ENCODE peak calls at places on chromosomes 6 and 20, in seven cellular contexts. Z, E, S, X, J, T and Q are unnamed samples.

GRCh38 chr6:4687989-4688947 is 87.9 kb upstream of the CDYL start:
- DNase-seq in Z (peak; percentile 53), E (peak; percentile 66), S (no peak), X (peak; percentile 83), J (no peak), T (no peak), Q (no peak)

GRCh38 chr6:117677553-117678131 is 2.4 kb downstream of the NUS1 start:
- DNase-seq in Z (no peak), E (peak; percentile 29), S (no peak), X (peak; percentile 25), J (no peak), T (no peak), Q (no peak)

GRCh38 chr6:26613717-26614683 is 17.2 kb downstream of the ABT1 start:
- DNase-seq in Z (no peak), E (no peak), S (no peak), X (no peak), J (no peak), T (no peak), Q (peak; percentile 52)

GRCh38 chr6:105798057-105798456 is 288.1 kb upstream of the PRDM1 start:
- DNase-seq in Z (no peak), E (no peak), S (no peak), X (no peak), J (no peak), T (no peak), Q (no peak)

GRCh38 chr6:110323004-110323657 is 35.0 kb downstream of the METTL24 start:
- DNase-seq in Z (no peak), E (no peak), S (no peak), X (no peak), J (no peak), T (no peak), Q (no peak)

GRCh38 chr6:110284877-110285276 is 73.3 kb downstream of the METTL24 start:
- DNase-seq in Z (no peak), E (no peak), S (no peak), X (no peak), J (no peak), T (no peak), Q (peak; percentile 15)

GRCh38 chr20:15075586-15075985 is 738.2 kb upstream of the FLRT3 start:
- DNase-seq in Z (no peak), E (no peak), S (no peak), X (no peak), J (no peak), T (no peak), Q (no peak)

GRCh38 chr20:35146299-35146921 is 726 bp downstream of the EDEM2 start:
- DNase-seq in Z (no peak), E (peak; percentile 54), S (no peak), X (no peak), J (no peak), T (peak; percentile 56), Q (peak; percentile 71)

GRCh38 chr6:88349511-88349910 is 183.4 kb upstream of the CNR1 start:
- DNase-seq in Z (no peak), E (no peak), S (no peak), X (no peak), J (no peak), T (no peak), Q (no peak)

GRCh38 chr20:46350986-46351267 is 42.6 kb upstream of the CDH22 start:
- DNase-seq in Z (no peak), E (no peak), S (no peak), X (no peak), J (no peak), T (no peak), Q (no peak)

GRCh38 chr6:134402372-134402984 is 84.6 kb upstream of the SGK1 start:
- DNase-seq in Z (no peak), E (no peak), S (no peak), X (no peak), J (no peak), T (no peak), Q (no peak)
- TF ChIP-seq SIN3A in Z (no peak), E (no peak), S (no peak), X (no peak), J (no peak), T (no peak), Q (no peak)

DNA sequence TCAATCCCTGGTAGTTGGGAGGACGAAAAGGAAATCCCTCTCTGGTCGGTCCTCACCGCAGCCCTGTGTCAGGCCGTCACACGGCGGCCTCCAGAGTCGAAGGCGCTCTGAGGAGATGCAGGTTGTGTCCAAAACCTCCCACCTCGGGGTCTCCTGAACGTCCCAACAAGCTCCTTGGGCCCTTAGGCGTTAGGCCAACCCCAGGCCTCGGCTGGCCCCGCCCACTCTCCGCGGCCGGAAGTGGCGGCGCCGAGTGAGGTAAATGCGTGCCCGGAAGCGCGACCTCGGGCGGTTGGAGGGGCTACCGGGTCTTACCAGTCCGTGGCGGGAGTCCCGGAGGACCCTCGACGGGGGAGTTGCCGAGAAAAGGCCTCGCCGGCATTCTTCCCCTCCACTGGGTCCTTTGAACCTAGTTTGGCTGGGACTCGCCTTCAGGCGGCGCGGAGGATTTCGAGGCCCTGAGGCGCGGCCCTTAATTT is at the start of gene TDRD6:
- DNase-seq in Z (no peak), E (peak; percentile 45), S (no peak), X (no peak), J (no peak), T (no peak), Q (peak; percentile 12)
- TF ChIP-seq SIN3A in Z (no peak), E (no peak), S (no peak), X (no peak), J (no peak), T (no peak), Q (no peak)

DNA sequence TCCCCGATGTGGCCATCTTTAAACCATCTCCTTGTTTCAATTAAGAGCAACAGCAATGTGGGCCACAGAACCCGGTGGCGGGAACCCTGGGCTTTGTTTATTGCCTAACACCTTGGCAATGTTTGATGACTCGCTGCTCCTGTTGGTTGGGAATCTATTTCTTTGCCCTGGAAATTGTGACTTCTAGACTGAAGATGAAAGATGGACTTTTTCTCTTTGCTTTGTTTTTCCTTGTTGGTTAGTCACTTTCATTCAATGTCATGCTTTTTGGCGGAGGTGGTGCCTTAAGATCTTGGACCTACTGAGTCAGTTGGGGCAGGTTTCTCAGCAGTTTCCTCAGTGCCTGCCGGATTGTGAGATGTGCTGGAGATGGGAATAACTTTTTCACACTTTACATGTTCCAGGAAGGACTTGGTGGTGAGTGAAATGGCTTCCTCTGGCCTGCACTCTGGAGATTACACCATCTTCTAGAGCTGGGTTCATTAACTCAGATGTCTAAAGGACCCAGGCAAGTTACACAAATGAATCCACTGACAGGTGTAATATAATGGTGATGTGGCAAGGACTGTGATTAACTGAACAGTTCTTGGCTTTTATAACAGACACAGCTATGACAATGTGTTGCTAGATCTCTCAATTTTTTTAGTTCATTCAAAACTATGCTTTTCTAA is 56.3 kb downstream of the TSHZ2 start:
- DNase-seq in Z (no peak), E (no peak), S (no peak), X (no peak), J (no peak), T (no peak), Q (no peak)
- TF ChIP-seq SIN3A in Z (no peak), E (no peak), S (no peak), X (no peak), J (no peak), T (no peak), Q (no peak)

DNA sequence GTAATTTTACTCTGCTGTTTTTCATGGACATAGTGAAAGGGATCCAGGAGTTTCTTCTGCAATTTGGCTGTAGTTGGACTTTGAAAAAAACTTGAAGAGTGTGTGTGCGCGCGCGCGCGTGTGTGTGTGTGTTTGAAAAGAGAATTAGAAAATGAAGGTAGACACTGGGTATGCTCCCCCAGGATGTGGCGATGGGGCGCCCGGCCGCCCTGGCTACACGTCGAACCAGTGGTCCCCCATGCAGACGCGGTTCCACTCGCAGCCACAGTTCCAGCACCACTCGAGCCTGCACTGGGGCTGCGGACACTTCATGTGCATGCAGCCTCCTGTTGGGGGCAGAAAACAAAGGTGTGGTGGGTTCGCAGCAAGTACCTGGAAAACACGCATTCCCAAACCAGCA is 76.0 kb upstream of the AGPAT4 start:
- DNase-seq in Z (no peak), E (no peak), S (no peak), X (no peak), J (no peak), T (no peak), Q (no peak)
- TF ChIP-seq SIN3A in Z (no peak), E (no peak), S (no peak), X (no peak), J (no peak), T (no peak), Q (no peak)

DNA sequence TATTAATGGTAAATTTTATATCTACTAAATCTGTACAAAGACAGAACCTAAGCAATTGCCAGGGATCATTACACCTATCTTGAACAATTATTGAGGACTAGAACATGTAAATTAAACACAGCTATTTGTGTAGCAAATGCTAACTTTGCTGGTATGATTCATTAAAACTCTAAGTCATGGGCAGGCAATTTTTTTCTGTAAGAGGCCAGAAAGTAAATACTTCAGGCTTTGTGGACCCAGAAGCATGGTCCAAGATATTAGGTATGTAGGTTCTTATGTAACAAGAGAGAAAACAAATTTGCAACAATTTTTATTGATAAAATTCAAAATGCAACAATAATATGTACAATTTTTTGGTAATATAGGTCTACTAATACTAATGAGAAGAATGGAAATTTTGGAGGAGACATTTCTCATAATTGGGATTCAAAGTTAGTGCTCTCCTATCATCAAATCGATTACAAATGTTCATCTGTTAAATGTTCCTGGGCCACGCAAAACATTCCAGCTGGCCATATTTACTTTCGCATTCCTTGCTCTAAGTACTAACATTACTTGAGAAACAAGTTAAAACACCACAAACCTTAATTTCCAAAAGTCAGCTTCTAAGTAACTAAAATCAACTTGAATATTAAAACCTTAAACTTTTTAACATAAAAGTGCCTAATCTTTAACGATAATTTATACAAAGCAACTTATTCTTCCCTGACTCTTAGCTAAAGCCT is 4.3 kb downstream of the TMEM30A start:
- DNase-seq in Z (no peak), E (no peak), S (no peak), X (no peak), J (no peak), T (no peak), Q (no peak)
- TF ChIP-seq SIN3A in Z (no peak), E (no peak), S (no peak), X (no peak), J (no peak), T (no peak), Q (no peak)

GRCh38 chr20:61674051-61674450 is 391.6 kb downstream of the TAF4 start:
- DNase-seq in Z (no peak), E (no peak), S (no peak), X (no peak), J (no peak), T (no peak), Q (no peak)

GRCh38 chr20:61670274-61670673 is 395.4 kb downstream of the TAF4 start:
- DNase-seq in Z (no peak), E (no peak), S (no peak), X (no peak), J (no peak), T (no peak), Q (no peak)

GRCh38 chr20:61671559-61671958 is 394.1 kb downstream of the TAF4 start:
- DNase-seq in Z (no peak), E (no peak), S (no peak), X (no peak), J (no peak), T (no peak), Q (no peak)

GRCh38 chr20:61674688-61675087 is 391.0 kb downstream of the TAF4 start:
- DNase-seq in Z (no peak), E (no peak), S (no peak), X (no peak), J (no peak), T (no peak), Q (no peak)

GRCh38 chr20:61673152-61673551 is 392.5 kb downstream of the TAF4 start:
- DNase-seq in Z (no peak), E (no peak), S (no peak), X (no peak), J (no peak), T (no peak), Q (no peak)
- TF ChIP-seq SIN3A in Z (no peak), E (no peak), S (no peak), X (no peak), J (no peak), T (no peak), Q (no peak)

GRCh38 chr6:121695346-121695745 is 259.9 kb downstream of the GJA1 start:
- DNase-seq in Z (no peak), E (no peak), S (no peak), X (no peak), J (no peak), T (no peak), Q (no peak)
- TF ChIP-seq SIN3A in Z (no peak), E (no peak), S (no peak), X (no peak), J (no peak), T (no peak), Q (no peak)